ENCODE peak calls at places on chromosomes 3 and 15, in six cellular contexts. M is neuronal stem cell, K is mesenchymal stem cell, D is H1, N is IMR-90, W is H9. H is an unnamed sample.
A peak's percentile ranks its signal among the peaks of the same experiment; 100 is the strongest.

GRCh38 chr3:176935524-176935923 is 261.8 kb downstream of the TBL1XR1 start:
- DNase-seq in W (no peak), M (no peak), K (no peak), N (no peak), D (no peak), H (no peak)

GRCh38 chr3:35635407-35635806 is 3.9 kb upstream of the ARPP21 start:
- DNase-seq in M (no peak), D (no peak), K (no peak), W (no peak), N (no peak), H (no peak)

GRCh38 chr3:30320392-30320791 is 286.0 kb upstream of the TGFBR2 start:
- DNase-seq in D (no peak), N (no peak), M (no peak), W (no peak), K (no peak), H (no peak)

GRCh38 chr3:29382399-29382798 is 101.5 kb downstream of the RBMS3 start:
- DNase-seq in K (no peak), N (peak; percentile 34), W (no peak), M (no peak), D (no peak), H (no peak)

GRCh38 chr3:25897019-25897418 is 107.1 kb downstream of the OXSM start:
- DNase-seq in W (peak; percentile 73), K (peak; percentile 6), M (no peak), N (no peak), D (no peak), H (peak; percentile 53)

GRCh38 chr3:129224984-129225393 is 24.4 kb upstream of the COPG1 start:
- DNase-seq in D (no peak), K (peak; percentile 76), M (no peak), N (peak; percentile 69), W (peak; percentile 43), H (no peak)

GRCh38 chr3:42032693-42033349 is 58.3 kb upstream of the TRAK1 start:
- DNase-seq in K (peak; percentile 98), D (no peak), N (peak; percentile 98), W (no peak), M (peak; percentile 71), H (peak; percentile 97)

GRCh38 chr3:121942116-121942786 is 48.0 kb downstream of the SLC15A2 start:
- DNase-seq in D (no peak), W (no peak), M (no peak), K (no peak), N (peak; percentile 7), H (peak; percentile 77)

GRCh38 chr15:76366714-76367113 is 30.1 kb downstream of the ISL2 start:
- DNase-seq in M (no peak), K (no peak), N (no peak), W (no peak), D (no peak), H (no peak)

GRCh38 chr15:29896062-29896461 is 73.8 kb upstream of the TJP1 start:
- DNase-seq in N (no peak), W (no peak), K (no peak), M (no peak), D (no peak), H (no peak)

GRCh38 chr3:55405436-55405835 is 81.7 kb downstream of the WNT5A start:
- DNase-seq in K (no peak), M (no peak), D (peak; percentile 49), W (peak; percentile 86), N (peak; percentile 12), H (peak; percentile 63)

GRCh38 chr15:40511472-40512133 is 40.8 kb downstream of the CHST14 start:
- DNase-seq in N (no peak), W (peak; percentile 84), K (peak; percentile 57), M (no peak), D (no peak), H (peak; percentile 98)

GRCh38 chr3:128726691-128727031 is 678 bp downstream of the RAB7A start:
- DNase-seq in N (peak; percentile 87), D (no peak), W (no peak), M (peak; percentile 9), K (peak; percentile 84), H (peak; percentile 60)

GRCh38 chr3:40720863-40721262 is 196.1 kb downstream of the ZNF621 start:
- DNase-seq in D (no peak), M (no peak), N (no peak), W (no peak), K (no peak), H (no peak)

GRCh38 chr3:36763111-36763849 is 1.1 kb downstream of the DCLK3 start:
- DNase-seq in D (peak; percentile 17), M (no peak), K (no peak), W (peak; percentile 60), N (no peak), H (no peak)

GRCh38 chr15:77468896-77469295 is 48.2 kb downstream of the HMG20A start:
- DNase-seq in M (no peak), K (no peak), N (no peak), D (no peak), W (no peak), H (no peak)

GRCh38 chr3:87120850-87121249 is 106.3 kb upstream of the CHMP2B start:
- DNase-seq in W (peak; percentile 31), N (no peak), M (peak; percentile 18), D (no peak), K (no peak), H (no peak)

GRCh38 chr15:49953421-49953820 is 165.6 kb downstream of the ATP8B4 start:
- DNase-seq in W (peak; percentile 26), M (no peak), K (no peak), N (no peak), D (no peak), H (no peak)

GRCh38 chr3:39460677-39461076 is 6.8 kb upstream of the MOBP start:
- DNase-seq in M (no peak), D (no peak), N (no peak), W (no peak), K (no peak), H (no peak)

GRCh38 chr15:52378746-52379394 is 83.3 kb upstream of the MYO5C start:
- DNase-seq in K (no peak), N (no peak), D (no peak), M (no peak), W (no peak), H (no peak)

GRCh38 chr3:33104803-33105202 is 7.9 kb upstream of the GLB1 start:
- DNase-seq in N (no peak), K (no peak), M (no peak), W (no peak), D (no peak), H (no peak)

GRCh38 chr3:100129944-100130343 is 15.6 kb upstream of the FILIP1L start:
- DNase-seq in W (no peak), N (no peak), M (no peak), D (no peak), K (no peak), H (no peak)

GRCh38 chr3:17901893-17902292 is 159.5 kb upstream of the TBC1D5 start:
- DNase-seq in W (no peak), K (no peak), D (no peak), M (no peak), N (no peak), H (no peak)

GRCh38 chr3:12869025-12869695 is 27.8 kb upstream of the RPL32 start:
- DNase-seq in D (no peak), K (peak; percentile 36), M (peak; percentile 77), N (no peak), W (peak; percentile 84), H (no peak)

GRCh38 chr15:89139613-89140499 is 51.6 kb downstream of the ABHD2 start:
- DNase-seq in K (no peak), M (no peak), N (no peak), D (no peak), W (no peak), H (no peak)

GRCh38 chr15:84992157-84992940 is 10.7 kb downstream of the PDE8A start:
- DNase-seq in K (peak; percentile 87), W (no peak), N (peak; percentile 87), M (no peak), D (no peak), H (peak; percentile 56)

GRCh38 chr3:140097874-140098273 is 162.9 kb downstream of the CLSTN2 start:
- DNase-seq in W (no peak), K (no peak), M (no peak), N (no peak), D (no peak), H (no peak)

GRCh38 chr15:42368096-42368495 is 8.8 kb downstream of the CAPN3 start:
- DNase-seq in D (no peak), W (no peak), K (no peak), N (no peak), M (no peak), H (no peak)

GRCh38 chr15:42373936-42374335 is 14.6 kb downstream of the CAPN3 start:
- DNase-seq in M (no peak), D (no peak), N (no peak), W (no peak), K (no peak), H (no peak)

GRCh38 chr15:42374810-42375209 is 15.5 kb downstream of the CAPN3 start:
- DNase-seq in W (no peak), D (no peak), K (no peak), M (no peak), N (no peak), H (no peak)

GRCh38 chr15:42373274-42373673 is 14.0 kb downstream of the CAPN3 start:
- DNase-seq in W (no peak), M (no peak), K (no peak), D (no peak), N (no peak), H (no peak)

GRCh38 chr15:42371125-42371524 is 11.8 kb downstream of the CAPN3 start:
- DNase-seq in W (no peak), N (peak; percentile 37), K (peak; percentile 35), M (no peak), D (no peak), H (peak; percentile 14)
- H4K91ac ChIP-seq in W (no peak overlapping the region), N (no peak overlapping the region), K (no peak overlapping the region), M (no peak overlapping the region), D (no peak overlapping the region), H (no peak overlapping the region)

GRCh38 chr3:193712938-193713337 is 119.9 kb downstream of the OPA1 start:
- DNase-seq in W (no peak), K (no peak), D (no peak), N (no peak), M (no peak), H (no peak)
- H3K14ac ChIP-seq in W (no peak overlapping the region), K (no peak overlapping the region), D (no peak overlapping the region), N (no peak overlapping the region), M (no peak overlapping the region), H (no peak overlapping the region)

GRCh38 chr15:65101891-65102708 is 12.9 kb downstream of the UBAP1L start:
- DNase-seq in N (no peak), W (peak; percentile 72), K (no peak), D (no peak), M (no peak), H (no peak)
- H3K4ac ChIP-seq in N (no peak overlapping the region), W (no peak overlapping the region), K (no peak overlapping the region), D (peak overlapping the region; percentile 61), M (no peak overlapping the region), H (no peak overlapping the region)

GRCh38 chr3:112027839-112028238 is 6.7 kb upstream of the TMPRSS7 start:
- DNase-seq in K (no peak), M (no peak), D (no peak), N (no peak), W (no peak), H (no peak)

GRCh38 chr3:112030911-112031310 is 3.6 kb upstream of the TMPRSS7 start:
- DNase-seq in N (no peak), D (no peak), W (no peak), M (no peak), K (no peak), H (no peak)

GRCh38 chr3:112034436-112034835 is at the start of gene TMPRSS7:
- DNase-seq in N (no peak), M (no peak), D (no peak), W (no peak), K (no peak), H (no peak)

GRCh38 chr3:112035241-112035640 is 705 bp downstream of the TMPRSS7 start:
- DNase-seq in N (no peak), W (no peak), D (no peak), M (no peak), K (no peak), H (no peak)

GRCh38 chr3:112032377-112032776 is 2.2 kb upstream of the TMPRSS7 start:
- DNase-seq in K (no peak), D (no peak), W (no peak), N (no peak), M (no peak), H (no peak)
- H4K91ac ChIP-seq in K (no peak overlapping the region), D (no peak overlapping the region), W (no peak overlapping the region), N (no peak overlapping the region), M (no peak overlapping the region), H (no peak overlapping the region)